ENCODE peak calls at places on chromosomes 1 and 21, in four cellular contexts. One of them, this sample, is unnamed.

GRCh38 chr1:47755368-47755990 is 241.7 kb downstream of the TRABD2B start:
- DNase-seq in MM.1S: peak; percentile 58
- DNase-seq in cardiac muscle cell: peak; percentile 4
- DNase-seq in activated CD8-positive, alpha-beta memory T cell treated with anti-CD3 and anti-CD28 coated beads, Interleukin-2, amount 10 ng/mL, durations not matched to agents 7 days and 5 days: peak; percentile 68
- DNase-seq in this sample: peak; percentile 65

GRCh38 chr1:187264995-187265602 is 436.4 kb downstream of the PLA2G4A start:
- DNase-seq in MM.1S: peak; percentile 61
- DNase-seq in cardiac muscle cell: peak; percentile 72
- DNase-seq in activated CD8-positive, alpha-beta memory T cell treated with anti-CD3 and anti-CD28 coated beads, Interleukin-2, amount 10 ng/mL, durations not matched to agents 7 days and 5 days: no peak
- DNase-seq in this sample: peak; percentile 23

GRCh38 chr1:228668553-228669400 is 66.5 kb upstream of the RHOU start:
- DNase-seq in MM.1S: no peak
- DNase-seq in cardiac muscle cell: peak; percentile 81
- DNase-seq in activated CD8-positive, alpha-beta memory T cell treated with anti-CD3 and anti-CD28 coated beads, Interleukin-2, amount 10 ng/mL, durations not matched to agents 7 days and 5 days: no peak
- DNase-seq in this sample: no peak

GRCh38 chr1:156510709-156511108 is 10.1 kb upstream of the MEF2D start:
- DNase-seq in MM.1S: peak; percentile 4
- DNase-seq in cardiac muscle cell: peak; percentile 88
- DNase-seq in activated CD8-positive, alpha-beta memory T cell treated with anti-CD3 and anti-CD28 coated beads, Interleukin-2, amount 10 ng/mL, durations not matched to agents 7 days and 5 days: no peak
- DNase-seq in this sample: no peak

GRCh38 chr1:27503961-27504587 is 14.1 kb upstream of the WASF2 start:
- DNase-seq in MM.1S: no peak
- DNase-seq in cardiac muscle cell: peak; percentile 78
- DNase-seq in activated CD8-positive, alpha-beta memory T cell treated with anti-CD3 and anti-CD28 coated beads, Interleukin-2, amount 10 ng/mL, durations not matched to agents 7 days and 5 days: no peak
- DNase-seq in this sample: no peak

GRCh38 chr1:233543338-233544255 is 70.3 kb upstream of the KCNK1 start:
- DNase-seq in MM.1S: no peak
- DNase-seq in cardiac muscle cell: peak; percentile 68
- DNase-seq in activated CD8-positive, alpha-beta memory T cell treated with anti-CD3 and anti-CD28 coated beads, Interleukin-2, amount 10 ng/mL, durations not matched to agents 7 days and 5 days: no peak
- DNase-seq in this sample: no peak

GRCh38 chr1:204255225-204255624 is 41.4 kb upstream of the GOLT1A start:
- DNase-seq in MM.1S: no peak
- DNase-seq in cardiac muscle cell: no peak
- DNase-seq in activated CD8-positive, alpha-beta memory T cell treated with anti-CD3 and anti-CD28 coated beads, Interleukin-2, amount 10 ng/mL, durations not matched to agents 7 days and 5 days: no peak
- DNase-seq in this sample: no peak

GRCh38 chr1:9615316-9616063 is 26.8 kb downstream of the TMEM201 start:
- DNase-seq in MM.1S: peak; percentile 42
- DNase-seq in cardiac muscle cell: peak; percentile 58
- DNase-seq in activated CD8-positive, alpha-beta memory T cell treated with anti-CD3 and anti-CD28 coated beads, Interleukin-2, amount 10 ng/mL, durations not matched to agents 7 days and 5 days: peak; percentile 71
- DNase-seq in this sample: peak; percentile 42

GRCh38 chr21:21712761-21713558 is 714.8 kb downstream of the NCAM2 start:
- DNase-seq in MM.1S: no peak
- DNase-seq in cardiac muscle cell: peak; percentile 84
- DNase-seq in activated CD8-positive, alpha-beta memory T cell treated with anti-CD3 and anti-CD28 coated beads, Interleukin-2, amount 10 ng/mL, durations not matched to agents 7 days and 5 days: no peak
- DNase-seq in this sample: no peak

GRCh38 chr1:225817611-225818061 is 7.7 kb downstream of the EPHX1 start:
- DNase-seq in MM.1S: no peak
- DNase-seq in cardiac muscle cell: peak; percentile 92
- DNase-seq in activated CD8-positive, alpha-beta memory T cell treated with anti-CD3 and anti-CD28 coated beads, Interleukin-2, amount 10 ng/mL, durations not matched to agents 7 days and 5 days: no peak
- DNase-seq in this sample: no peak

GRCh38 chr1:244160455-244161020 is 109.5 kb downstream of the ZBTB18 start:
- DNase-seq in MM.1S: no peak
- DNase-seq in cardiac muscle cell: no peak
- DNase-seq in activated CD8-positive, alpha-beta memory T cell treated with anti-CD3 and anti-CD28 coated beads, Interleukin-2, amount 10 ng/mL, durations not matched to agents 7 days and 5 days: no peak
- DNase-seq in this sample: no peak